ENCODE peak calls at places on chromosomes 13 and 19, in nine cellular contexts. L is astrocyte of the spinal cord, Q is mesendoderm, C is glutamatergic neuron, F is NCI-H510A treated with DMSO at 0.1 percent for 48 hours, T is NT2/D1, H is endodermal cell, O is ovary, B is islet precursor cell. M is an unnamed sample.

GRCh38 chr19:39320948-39321831 is 527 bp upstream of the LRFN1 start:
- DNase-seq in C (no peak), L (no peak), B (no peak), F (no peak), O (no peak), T (no peak), H (peak; percentile 62), Q (no peak), M (no peak)

GRCh38 chr19:5580116-5580515 is 12.4 kb upstream of the TINCR start:
- DNase-seq in B (no peak), L (peak; percentile 50), H (no peak), O (no peak), Q (no peak), F (peak; percentile 43), T (no peak), C (no peak), M (no peak)

GRCh38 chr13:59423708-59424355 is 739.9 kb downstream of the DIAPH3 start:
- DNase-seq in L (no peak), H (no peak), Q (no peak), C (no peak), B (no peak), T (no peak), F (no peak), O (no peak), M (no peak)

GRCh38 chr13:39037410-39037879 is 444 bp downstream of the PROSER1 start:
- DNase-seq in O (no peak), L (no peak), Q (no peak), B (no peak), T (no peak), H (no peak), F (no peak), C (no peak), M (no peak)

GRCh38 chr19:42323852-42324654 is 1.4 kb upstream of the MEGF8 start:
- DNase-seq in B (no peak), F (no peak), L (no peak), Q (peak; percentile 21), H (peak; percentile 73), O (peak; percentile 46), T (no peak), C (peak; percentile 38), M (peak; percentile 32)

GRCh38 chr13:38415233-38415632 is 65.6 kb downstream of the UFM1 start:
- DNase-seq in L (no peak), H (no peak), O (no peak), C (no peak), T (no peak), F (no peak), B (no peak), Q (peak; percentile 1), M (peak; percentile 8)

GRCh38 chr19:30792561-30793505 is 420.6 kb downstream of the ZNF536 start:
- DNase-seq in L (no peak), B (peak; percentile 37), O (no peak), H (peak; percentile 19), C (no peak), F (no peak), Q (no peak), T (no peak), M (no peak)

GRCh38 chr13:112754281-112755025 is 64.6 kb downstream of the ATP11A start:
- DNase-seq in C (no peak), O (no peak), H (no peak), B (peak; percentile 41), L (no peak), T (no peak), Q (no peak), F (no peak), M (no peak)

GRCh38 chr13:80881495-80882482 is 540.9 kb upstream of the SPRY2 start:
- DNase-seq in L (no peak), F (peak; percentile 77), H (no peak), C (no peak), Q (no peak), T (no peak), B (no peak), O (no peak), M (no peak)

GRCh38 chr13:109874444-109874920 is 88.1 kb upstream of the IRS2 start:
- DNase-seq in Q (no peak), T (no peak), C (no peak), H (no peak), O (no peak), B (no peak), F (no peak), L (no peak), M (no peak)

GRCh38 chr13:46914341-46914740 is 17.5 kb upstream of the HTR2A start:
- DNase-seq in C (no peak), T (no peak), H (no peak), O (no peak), B (no peak), F (no peak), Q (no peak), L (no peak), M (no peak)

GRCh38 chr19:590750-591098 is 1.0 kb downstream of the HCN2 start:
- DNase-seq in F (no peak), C (no peak), B (no peak), L (no peak), Q (no peak), O (no peak), T (no peak), H (no peak), M (no peak)

GRCh38 chr13:41470187-41470586 is 12.8 kb downstream of the RGCC start:
- DNase-seq in F (no peak), C (no peak), O (no peak), Q (no peak), L (no peak), T (no peak), H (no peak), B (no peak), M (no peak)

GRCh38 chr13:35690546-35690945 is 214.1 kb upstream of the MAB21L1 start:
- DNase-seq in H (peak; percentile 13), Q (no peak), B (peak; percentile 39), O (no peak), L (peak; percentile 48), C (no peak), F (peak; percentile 12), T (no peak), M (no peak)

GRCh38 chr19:1683869-1684572 is 31.6 kb upstream of the TCF3 start:
- DNase-seq in T (no peak), Q (no peak), L (no peak), F (no peak), O (no peak), H (no peak), C (no peak), B (no peak), M (no peak)

GRCh38 chr13:112767506-112768471 is 78.0 kb downstream of the ATP11A start:
- DNase-seq in T (no peak), Q (no peak), O (no peak), L (no peak), H (no peak), B (peak; percentile 46), F (no peak), C (no peak), M (peak; percentile 52)

GRCh38 chr13:108508263-108508662 is 121.1 kb upstream of the MYO16 start:
- DNase-seq in H (peak; percentile 65), C (no peak), O (no peak), F (peak; percentile 5), T (peak; percentile 54), L (peak; percentile 52), Q (peak; percentile 76), B (no peak), M (no peak)

GRCh38 chr19:34316741-34317241 is 48.2 kb upstream of the GPI start:
- DNase-seq in H (no peak), Q (no peak), T (no peak), O (no peak), C (no peak), B (no peak), F (no peak), L (peak; percentile 44), M (peak; percentile 23)

GRCh38 chr13:105814219-105814901 is 721.1 kb downstream of the EFNB2 start:
- DNase-seq in F (no peak), T (no peak), B (no peak), O (no peak), Q (no peak), L (no peak), C (no peak), H (no peak), M (no peak)